ENCODE peak calls at places on chromosomes 4 and X, in four cellular contexts. Y, N, K and W are unnamed samples.

GRCh38 chr4:58760737-58761136 is 1650.6 kb upstream of the IGFBP7 start:
- DNase-seq in Y (no peak), N (peak; percentile 72), K (peak; percentile 11), W (no peak)

GRCh38 chrX:35726176-35726575 is 72.0 kb upstream of the MAGEB16 start:
- DNase-seq in Y (no peak), N (peak; percentile 32), K (peak; percentile 11), W (no peak)

GRCh38 chrX:68832516-68833447 is 4.0 kb downstream of the EFNB1 start:
- DNase-seq in Y (no peak), N (no peak), K (no peak), W (peak; percentile 8)

GRCh38 chr4:28313729-28314713 is 1453.4 kb downstream of the STIM2 start:
- DNase-seq in Y (no peak), N (no peak), K (no peak), W (no peak)

GRCh38 chr4:99179626-99180025 is 35.5 kb upstream of the ADH4 start:
- DNase-seq in Y (no peak), N (no peak), K (no peak), W (no peak)

GRCh38 chr4:10117424-10118354 is 1.1 kb upstream of the WDR1 start:
- DNase-seq in Y (no peak), N (no peak), K (no peak), W (no peak)

GRCh38 chr4:149784018-149784417 is 31.6 kb downstream of the IQCM start:
- DNase-seq in Y (no peak), N (no peak), K (no peak), W (no peak)

GRCh38 chr4:176676901-176677300 is 115.8 kb downstream of the VEGFC start:
- DNase-seq in Y (no peak), N (no peak), K (no peak), W (no peak)

GRCh38 chr4:28558871-28559270 is 1698.2 kb downstream of the STIM2 start:
- DNase-seq in Y (no peak), N (no peak), K (no peak), W (no peak)

GRCh38 chr4:27357283-27357682 is 496.6 kb downstream of the STIM2 start:
- DNase-seq in Y (no peak), N (peak; percentile 52), K (peak; percentile 29), W (no peak)

GRCh38 chr4:138301536-138301935 is 59.4 kb upstream of the SLC7A11 start:
- DNase-seq in Y (no peak), N (no peak), K (no peak), W (no peak)

GRCh38 chr4:16158504-16158852 is 67.8 kb downstream of the TAPT1 start:
- DNase-seq in Y (no peak), N (no peak), K (no peak), W (no peak)

GRCh38 chrX:29435396-29435795 is 780.0 kb upstream of the MAGEB2 start:
- DNase-seq in Y (no peak), N (no peak), K (no peak), W (no peak)

GRCh38 chr4:7460591-7460990 is 25.9 kb upstream of the PSAPL1 start:
- DNase-seq in Y (no peak), N (no peak), K (no peak), W (no peak)

GRCh38 chr4:77820836-77821561 is 1.8 kb upstream of the CNOT6L start:
- DNase-seq in Y (no peak), N (peak; percentile 26), K (no peak), W (no peak)

GRCh38 chrX:9728271-9728670 is 37.4 kb downstream of the GPR143 start:
- DNase-seq in Y (no peak), N (no peak), K (no peak), W (no peak)

GRCh38 chr4:125316781-125317525 is 2.2 kb downstream of the FAT4 start:
- DNase-seq in Y (no peak), N (no peak), K (peak; percentile 55), W (no peak)

GRCh38 chrX:37921758-37922157 is 74.4 kb upstream of the DYNLT3 start:
- DNase-seq in Y (no peak), N (no peak), K (no peak), W (no peak)

GRCh38 chrX:53695901-53696300 is 9.4 kb upstream of the HUWE1 start:
- DNase-seq in Y (peak; percentile 65), N (peak; percentile 24), K (peak; percentile 4), W (no peak)

GRCh38 chr4:11415409-11416070 is 13.2 kb downstream of the HS3ST1 start:
- DNase-seq in Y (no peak), N (no peak), K (no peak), W (no peak)

GRCh38 chr4:24243641-24244040 is 340.7 kb downstream of the DHX15 start:
- DNase-seq in Y (no peak), N (no peak), K (no peak), W (no peak)

GRCh38 chr4:8840006-8840793 is 31.4 kb downstream of the HMX1 start:
- DNase-seq in Y (no peak), N (no peak), K (no peak), W (peak; percentile 24)

GRCh38 chr4:37978509-37978908 is 18.3 kb downstream of the PTTG2 start:
- DNase-seq in Y (no peak), N (no peak), K (no peak), W (no peak)

GRCh38 chr4:156642161-156642560 is 329.4 kb downstream of the PDGFC start:
- DNase-seq in Y (no peak), N (no peak), K (no peak), W (no peak)

GRCh38 chr4:83561381-83561780 is 25.5 kb downstream of the GPAT3 start:
- DNase-seq in Y (no peak), N (peak; percentile 13), K (no peak), W (no peak)

GRCh38 chr4:169109276-169109675 is 99.2 kb upstream of the CBR4 start:
- DNase-seq in Y (no peak), N (no peak), K (no peak), W (no peak)